ENCODE peak calls at places on chromosomes 4 and X, in four cellular contexts. N, V, Y and C are unnamed samples.

GRCh38 chr4:78476108-78476704 is 75.4 kb upstream of the ANXA3 start:
- DNase-seq in Y (no peak), N (no peak), V (no peak), C (no peak)

GRCh38 chrX:68672581-68673318 is 25.3 kb downstream of the STARD8 start:
- DNase-seq in N (no peak), V (no peak), Y (no peak), C (peak; percentile 36)

GRCh38 chr4:113435893-113436292 is 325.6 kb downstream of the CAMK2D start:
- DNase-seq in V (no peak), Y (no peak), N (no peak), C (no peak)

GRCh38 chrX:153684447-153685178 is 3.1 kb upstream of the SLC6A8 start:
- DNase-seq in V (peak; percentile 43), N (no peak), Y (peak; percentile 52), C (peak; percentile 45)

GRCh38 chr4:186201535-186202230 is 10.3 kb downstream of the CYP4V2 start:
- DNase-seq in Y (peak; percentile 64), V (peak; percentile 59), N (peak; percentile 44), C (peak; percentile 53)

GRCh38 chr4:2101346-2102044 is 42.4 kb downstream of the NAT8L start:
- DNase-seq in N (no peak), V (no peak), Y (no peak), C (no peak)

GRCh38 chrX:69163936-69164741 is 1.1 kb downstream of the PJA1 start:
- DNase-seq in V (no peak), Y (no peak), N (peak; percentile 56), C (peak; percentile 28)

GRCh38 chr4:143348233-143349077 is 11.8 kb downstream of the GAB1 start:
- DNase-seq in N (no peak), V (no peak), Y (no peak), C (no peak)

GRCh38 chrX:154525606-154526490 is 9.8 kb upstream of the FAM3A start:
- DNase-seq in Y (no peak), N (no peak), V (no peak), C (no peak)

GRCh38 chr4:5760246-5760645 is 49.2 kb downstream of the EVC start:
- DNase-seq in Y (peak; percentile 31), N (no peak), V (no peak), C (no peak)

GRCh38 chrX:56798866-56799864 is 70.1 kb downstream of the NBDY start:
- DNase-seq in V (peak; percentile 10), N (no peak), Y (peak; percentile 28), C (no peak)

GRCh38 chr4:101835121-101835904 is 44.8 kb downstream of the BANK1 start:
- DNase-seq in V (peak; percentile 15), Y (no peak), N (no peak), C (no peak)

GRCh38 chr4:185893500-185893899 is 81.5 kb upstream of the SORBS2 start:
- DNase-seq in Y (no peak), V (no peak), N (no peak), C (no peak)

DNA sequence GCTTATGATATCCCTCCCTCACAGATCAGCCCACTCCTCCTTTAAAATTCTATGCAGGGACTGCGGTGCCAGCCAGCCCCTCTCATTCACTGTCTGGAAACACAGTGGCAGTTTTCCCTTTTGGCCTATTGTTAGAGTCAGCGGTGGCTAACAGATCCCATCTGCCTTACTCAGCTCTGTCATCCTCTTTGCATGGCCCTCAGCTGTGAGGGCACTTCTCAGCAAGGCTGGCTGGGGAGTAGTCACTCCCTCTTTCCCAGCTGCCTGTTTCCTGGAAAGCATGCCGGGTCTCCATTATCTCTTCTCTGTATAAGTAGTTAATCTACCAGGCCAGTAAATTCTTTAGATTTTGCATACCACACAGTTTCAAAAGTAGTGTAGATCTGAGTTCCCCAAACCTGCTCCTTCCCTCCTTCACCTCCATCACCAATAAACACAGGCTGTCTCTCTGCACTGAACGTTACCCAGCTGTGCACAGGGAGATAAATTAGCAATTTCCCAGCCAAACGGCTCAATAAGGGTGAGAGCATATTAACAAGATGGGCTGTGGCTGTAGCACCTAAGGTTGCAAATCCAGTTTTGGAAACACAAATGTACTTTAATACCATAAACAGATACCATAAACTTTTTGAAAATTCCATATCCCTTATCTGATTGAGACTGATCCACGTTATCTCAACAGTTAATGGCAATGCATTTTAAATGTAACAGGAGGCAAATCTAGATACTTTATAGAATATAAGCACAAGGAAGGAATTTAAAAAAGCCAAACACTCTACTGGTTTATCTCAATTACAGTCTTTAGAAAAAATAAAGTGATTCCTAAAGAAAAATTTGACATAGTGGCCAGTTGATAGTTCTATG is 229.3 kb downstream of the ANKRD50 start:
- DNase-seq in Y (no peak), N (no peak), V (no peak), C (no peak)
- TF ChIP-seq SP1 in Y (no peak), N (no peak), V (no peak), C (no peak)

GRCh38 chr4:16582036-16582435 is 316.4 kb downstream of the LDB2 start:
- DNase-seq in N (no peak), Y (no peak), V (no peak), C (no peak)

GRCh38 chr4:16583764-16584163 is 314.7 kb downstream of the LDB2 start:
- DNase-seq in V (no peak), N (no peak), Y (no peak), C (no peak)

GRCh38 chr4:16581117-16581516 is 317.3 kb downstream of the LDB2 start:
- DNase-seq in N (no peak), V (no peak), Y (no peak), C (no peak)

GRCh38 chr4:16585053-16585452 is 313.4 kb downstream of the LDB2 start:
- DNase-seq in Y (no peak), N (no peak), V (no peak), C (no peak)

DNA sequence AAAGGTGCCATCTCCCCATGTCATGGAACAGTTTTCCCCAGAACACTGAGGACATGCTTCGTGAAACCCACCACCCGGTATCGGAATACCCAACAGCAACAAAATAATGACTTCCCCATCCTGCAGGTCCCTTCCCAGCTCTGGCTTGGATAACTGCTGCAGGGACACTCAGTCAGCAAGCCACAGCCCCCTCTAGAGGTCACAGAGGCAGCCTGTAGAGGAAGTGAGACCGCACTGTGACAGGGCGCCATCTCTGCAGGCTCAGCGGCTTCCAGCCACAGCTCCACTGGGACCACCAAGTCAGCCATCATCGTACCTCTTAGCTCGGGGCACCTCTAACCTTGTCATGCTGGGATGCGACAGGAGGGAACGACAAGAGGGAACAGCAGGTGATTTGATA is 315.9 kb downstream of the LDB2 start:
- DNase-seq in V (no peak), Y (peak; percentile 78), N (peak; percentile 21), C (peak; percentile 82)
- TF ChIP-seq JUN in V (no peak), Y (no peak), N (no peak), C (no peak)

DNA sequence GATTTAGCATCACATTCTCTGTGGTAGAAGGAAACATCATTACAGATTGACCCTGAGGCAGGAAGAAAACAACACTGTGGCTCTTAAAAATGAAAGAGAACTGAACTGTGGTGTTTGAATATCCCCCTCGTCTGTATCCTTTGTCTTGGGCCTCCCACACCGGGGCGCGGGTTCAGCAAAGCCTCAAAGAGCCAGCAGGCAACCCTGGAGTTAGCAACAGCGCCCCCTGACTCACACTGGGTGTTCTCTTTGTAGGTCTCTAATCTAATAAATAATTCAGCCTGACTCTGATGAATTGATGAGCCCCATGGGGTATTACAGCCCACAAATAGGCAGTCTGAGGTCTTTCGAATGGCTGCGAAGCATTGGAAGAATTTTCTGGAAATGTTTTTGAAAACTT is 46.1 kb upstream of the CTSO start:
- DNase-seq in Y (peak; percentile 80), V (no peak), N (no peak), C (peak; percentile 88)
- TF ChIP-seq CREB1 in Y (peak; percentile 16), V (no peak), N (no peak), C (peak; percentile 27)

GRCh38 chrX:15314472-15314871 is 968 bp downstream of the ASB11 start:
- DNase-seq in Y (no peak), N (no peak), V (no peak), C (no peak)
- TF ChIP-seq SP1 in Y (no peak), N (no peak), V (no peak), C (no peak)

GRCh38 chrX:113305496-113305895 is 464.9 kb upstream of the AMOT start:
- DNase-seq in Y (no peak), V (no peak), N (no peak), C (no peak)
- TF ChIP-seq JUN in Y (no peak), V (no peak), N (no peak), C (no peak)

DNA sequence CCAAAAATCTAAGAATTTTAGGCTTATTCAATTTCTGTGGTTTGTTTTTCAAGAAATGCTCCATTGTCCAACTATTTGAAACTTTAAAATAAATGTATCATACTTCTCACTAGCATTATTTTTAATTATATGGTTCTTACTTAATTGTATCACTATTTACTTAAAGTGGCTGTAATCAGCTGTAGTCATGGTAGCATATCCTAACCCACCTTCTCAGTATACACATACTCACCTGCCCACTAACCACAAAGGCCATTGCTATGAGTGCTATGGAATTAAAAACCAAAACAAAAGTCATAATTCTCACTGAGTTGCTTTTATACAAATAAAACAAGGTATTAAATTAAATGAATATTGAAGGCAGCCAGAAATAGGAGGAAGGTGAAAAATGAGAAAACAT is 5.0 kb downstream of the FBXO8 start:
- DNase-seq in Y (no peak), N (no peak), V (no peak), C (no peak)
- TF ChIP-seq CREB1 in Y (no peak), N (no peak), V (no peak), C (no peak)

DNA sequence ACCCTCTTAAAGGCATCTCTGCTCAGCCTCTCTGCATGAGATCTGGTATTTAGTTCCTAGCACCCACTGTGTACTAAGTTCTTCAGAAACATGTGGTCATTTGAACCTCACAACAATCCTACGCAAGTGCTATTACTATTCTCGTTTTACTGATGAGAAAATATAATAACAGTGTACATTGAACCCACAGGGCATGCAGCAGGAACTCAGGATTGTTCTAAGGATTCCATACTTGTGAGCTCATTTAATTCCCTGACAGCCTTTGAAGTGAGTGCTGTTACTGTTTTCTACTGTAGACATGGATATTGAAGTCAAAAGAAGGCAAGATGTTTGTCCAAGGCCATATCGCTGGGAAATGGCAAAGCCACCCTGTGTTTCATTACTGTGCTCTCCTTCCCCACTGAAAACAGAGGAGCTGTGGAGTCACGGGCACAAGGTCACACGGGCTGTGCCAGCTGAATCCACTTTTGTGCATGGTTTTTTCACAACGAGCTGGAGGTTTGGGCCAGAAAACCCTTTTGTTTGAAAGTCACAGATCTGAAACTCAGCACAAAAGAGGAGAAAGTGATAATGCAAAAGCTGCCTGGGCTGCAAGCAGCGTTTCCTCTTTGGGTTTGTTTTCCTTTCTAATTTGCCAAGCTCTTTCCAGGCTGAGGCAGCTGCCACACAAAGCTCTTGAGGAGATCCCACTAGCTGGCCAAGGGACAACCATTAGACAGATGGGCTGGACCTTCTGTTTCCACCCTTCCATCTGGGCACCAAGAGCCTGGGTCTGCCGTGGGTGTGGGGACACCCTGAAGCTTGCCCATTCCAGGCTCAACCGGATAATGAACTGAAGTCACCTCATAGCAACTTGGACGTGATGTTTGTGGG is 194.9 kb upstream of the C1QTNF7 start:
- DNase-seq in V (peak; percentile 33), N (no peak), Y (no peak), C (no peak)
- TF ChIP-seq SP1 in V (no peak), N (no peak), Y (no peak), C (no peak)